ENCODE peak calls at places on chromosomes 13 and 19, in eight cellular contexts. O is cortex of kidney; N is CD8-positive, alpha-beta memory T cell; I is occipital lobe; L is fibroblast of mammary gland; K is globus pallidus; P is PC-3; E is AG09309. A is an unnamed sample.

GRCh38 chr13:52450012-52450792 is at the start of gene VPS36:
- DNase-seq in P (peak; percentile 92), O (peak; percentile 47), K (peak; percentile 95), L (peak; percentile 91), E (peak; percentile 57), N (peak; percentile 92), I (peak; percentile 89), A (peak; percentile 97)

GRCh38 chr19:34337747-34338146 is 27.2 kb upstream of the GPI start:
- DNase-seq in E (no peak), N (no peak), K (no peak), O (no peak), P (no peak), L (no peak), I (no peak), A (no peak)

GRCh38 chr13:76632388-76633044 is 253.7 kb downstream of the KCTD12 start:
- DNase-seq in N (no peak), O (no peak), I (no peak), P (no peak), E (no peak), K (no peak), L (no peak), A (no peak)

GRCh38 chr13:93859666-93860065 is 619.8 kb downstream of the DCT start:
- DNase-seq in I (no peak), P (no peak), O (no peak), N (no peak), L (peak; percentile 87), E (no peak), K (no peak), A (no peak)

GRCh38 chr13:39269411-39269810 is 231.2 kb downstream of the NHLRC3 start:
- DNase-seq in O (no peak), N (no peak), L (peak; percentile 13), E (no peak), K (no peak), P (no peak), I (no peak), A (no peak)

GRCh38 chr13:114146629-114147028 is 14.2 kb upstream of the RASA3 start:
- DNase-seq in N (no peak), E (no peak), I (no peak), O (no peak), K (no peak), L (no peak), P (no peak), A (peak; percentile 7)

GRCh38 chr13:44662515-44662914 is 86.4 kb upstream of the TSC22D1 start:
- DNase-seq in E (no peak), N (no peak), K (no peak), P (no peak), O (no peak), I (no peak), L (no peak), A (no peak)

GRCh38 chr19:35425682-35426081 is 22.4 kb upstream of the FFAR2 start:
- DNase-seq in P (no peak), K (no peak), I (no peak), L (no peak), E (no peak), N (no peak), O (no peak), A (no peak)

GRCh38 chr19:48965033-48965805 is at the start of gene FTL:
- DNase-seq in L (peak; percentile 91), I (peak; percentile 98), K (peak; percentile 98), E (peak; percentile 85), O (peak; percentile 85), P (peak; percentile 86), N (peak; percentile 86), A (peak; percentile 97)

GRCh38 chr13:47310376-47310775 is 413.5 kb upstream of the HTR2A start:
- DNase-seq in I (no peak), O (no peak), N (no peak), K (no peak), L (no peak), E (no peak), P (no peak), A (no peak)

GRCh38 chr19:47022140-47022536 is 2.5 kb downstream of the NPAS1 start:
- DNase-seq in K (no peak), O (no peak), E (no peak), P (no peak), N (no peak), L (no peak), I (no peak), A (no peak)

GRCh38 chr13:113207890-113208423 is 512 bp downstream of the PCID2 start:
- DNase-seq in P (peak; percentile 22), L (peak; percentile 57), O (no peak), E (no peak), N (no peak), I (no peak), K (no peak), A (peak; percentile 50)

GRCh38 chr19:17996826-17997316 is 11.1 kb upstream of the ARRDC2 start:
- DNase-seq in K (peak; percentile 75), P (peak; percentile 90), E (no peak), O (no peak), N (peak; percentile 85), L (peak; percentile 62), I (peak; percentile 72), A (peak; percentile 77)

GRCh38 chr19:14400913-14401312 is 18.2 kb downstream of the DDX39A start:
- DNase-seq in P (no peak), L (peak; percentile 45), O (no peak), K (no peak), N (no peak), I (no peak), E (no peak), A (no peak)

GRCh38 chr13:49000247-49000646 is 24.5 kb downstream of the FNDC3A start:
- DNase-seq in O (no peak), E (no peak), I (no peak), L (no peak), P (no peak), N (no peak), K (no peak), A (no peak)

GRCh38 chr13:50286376-50286775 is 271.1 kb downstream of the KCNRG start:
- DNase-seq in K (no peak), E (no peak), O (no peak), N (no peak), L (no peak), I (no peak), P (no peak), A (no peak)

GRCh38 chr13:46288570-46289259 is 77.0 kb downstream of the LRRC63 start:
- DNase-seq in K (peak; percentile 28), N (no peak), L (peak; percentile 67), E (no peak), I (no peak), O (no peak), P (peak; percentile 66), A (peak; percentile 75)

GRCh38 chr13:72545030-72545719 is 182.3 kb downstream of the MZT1 start:
- DNase-seq in L (no peak), I (no peak), O (no peak), K (no peak), N (no peak), P (no peak), E (no peak), A (peak; percentile 66)

GRCh38 chr19:39974377-39975155 is 3.6 kb downstream of the PSMC4 start:
- DNase-seq in L (peak; percentile 61), K (no peak), I (no peak), N (no peak), E (no peak), O (no peak), P (no peak), A (no peak)

GRCh38 chr13:92823059-92823458 is 403.5 kb upstream of the GPC6 start:
- DNase-seq in N (no peak), K (no peak), I (no peak), O (no peak), P (no peak), L (no peak), E (no peak), A (peak; percentile 62)

GRCh38 chr13:27533155-27533643 is 82.8 kb upstream of the MTIF3 start:
- DNase-seq in L (peak; percentile 67), K (peak; percentile 78), N (peak; percentile 37), P (peak; percentile 80), O (no peak), I (peak; percentile 57), E (peak; percentile 23), A (peak; percentile 91)

A was measured in DMS53.